ENCODE peak calls at places on chromosomes 16 and 17, in four cellular contexts. One of them, this sample, is unnamed. For H3K4me1 and H3K9me3, the result is how much of the 10 kb centered on the place peaks cover.

GRCh38 chr16:89863741-89864391 is 9.5 kb upstream of the TCF25 start:
- DNase-seq in ovary: no peak
- DNase-seq in heart right ventricle: peak
- DNase-seq in H9: no peak
- DNase-seq in this sample: no peak

GRCh38 chr16:55641430-55642056 is 14.2 kb upstream of the SLC6A2 start:
- DNase-seq in ovary: no peak
- DNase-seq in heart right ventricle: no peak
- DNase-seq in H9: peak
- DNase-seq in this sample: no peak

GRCh38 chr16:72291531-72291981 is 119.6 kb upstream of the PMFBP1 start:
- DNase-seq in ovary: no peak
- DNase-seq in heart right ventricle: no peak
- DNase-seq in H9: no peak
- DNase-seq in this sample: no peak

GRCh38 chr16:50534556-50534955 is 13.6 kb upstream of the NKD1 start:
- DNase-seq in ovary: peak
- DNase-seq in heart right ventricle: no peak
- DNase-seq in H9: no peak
- DNase-seq in this sample: no peak

GRCh38 chr17:76515291-76515949 is 14.2 kb upstream of the RHBDF2 start:
- DNase-seq in ovary: peak
- DNase-seq in heart right ventricle: peak
- DNase-seq in H9: no peak
- DNase-seq in this sample: peak

GRCh38 chr16:29316673-29317237 is 89.8 kb downstream of the NPIPB11 start:
- DNase-seq in ovary: no peak
- DNase-seq in heart right ventricle: no peak
- DNase-seq in H9: no peak
- DNase-seq in this sample: no peak

GRCh38 chr17:75776399-75777242 is 8.0 kb upstream of the UNK start:
- DNase-seq in ovary: no peak
- DNase-seq in heart right ventricle: no peak
- DNase-seq in H9: no peak
- DNase-seq in this sample: no peak

GRCh38 chr16:9316615-9317014 is 225.2 kb downstream of the HAPSTR1 start:
- DNase-seq in ovary: no peak
- DNase-seq in heart right ventricle: no peak
- DNase-seq in H9: no peak
- DNase-seq in this sample: no peak

GRCh38 chr16:70730944-70731343 is 45.1 kb upstream of the MTSS2 start:
- DNase-seq in ovary: no peak
- DNase-seq in heart right ventricle: peak
- DNase-seq in H9: no peak
- DNase-seq in this sample: peak

GRCh38 chr16:69890114-69890890 is 60.8 kb upstream of the CLEC18A start:
- DNase-seq in ovary: peak
- DNase-seq in heart right ventricle: peak
- DNase-seq in H9: peak
- DNase-seq in this sample: peak

GRCh38 chr17:75843577-75844529 is at the start of gene UNC13D:
- DNase-seq in ovary: no peak
- DNase-seq in heart right ventricle: no peak
- DNase-seq in H9: peak
- DNase-seq in this sample: peak

GRCh38 chr16:72856797-72857196 is 191.1 kb downstream of the ZFHX3 start:
- DNase-seq in ovary: no peak
- DNase-seq in heart right ventricle: no peak
- DNase-seq in H9: peak
- DNase-seq in this sample: no peak

GRCh38 chr16:66352304-66352703 is 14.2 kb upstream of the CDH5 start:
- DNase-seq in ovary: no peak
- DNase-seq in heart right ventricle: no peak
- DNase-seq in H9: no peak
- DNase-seq in this sample: no peak

GRCh38 chr16:66894948-66895696 is 14.8 kb downstream of the PDP2 start:
- DNase-seq in ovary: peak
- DNase-seq in heart right ventricle: peak
- DNase-seq in H9: peak
- DNase-seq in this sample: peak

GRCh38 chr16:84306564-84306963 is 11.9 kb downstream of the WFDC1 start:
- DNase-seq in ovary: no peak
- DNase-seq in heart right ventricle: no peak
- DNase-seq in H9: no peak
- DNase-seq in this sample: no peak

GRCh38 chr16:67055712-67056487 is 27.0 kb downstream of the CBFB start:
- DNase-seq in ovary: no peak
- DNase-seq in heart right ventricle: no peak
- DNase-seq in H9: no peak
- DNase-seq in this sample: no peak

DNA sequence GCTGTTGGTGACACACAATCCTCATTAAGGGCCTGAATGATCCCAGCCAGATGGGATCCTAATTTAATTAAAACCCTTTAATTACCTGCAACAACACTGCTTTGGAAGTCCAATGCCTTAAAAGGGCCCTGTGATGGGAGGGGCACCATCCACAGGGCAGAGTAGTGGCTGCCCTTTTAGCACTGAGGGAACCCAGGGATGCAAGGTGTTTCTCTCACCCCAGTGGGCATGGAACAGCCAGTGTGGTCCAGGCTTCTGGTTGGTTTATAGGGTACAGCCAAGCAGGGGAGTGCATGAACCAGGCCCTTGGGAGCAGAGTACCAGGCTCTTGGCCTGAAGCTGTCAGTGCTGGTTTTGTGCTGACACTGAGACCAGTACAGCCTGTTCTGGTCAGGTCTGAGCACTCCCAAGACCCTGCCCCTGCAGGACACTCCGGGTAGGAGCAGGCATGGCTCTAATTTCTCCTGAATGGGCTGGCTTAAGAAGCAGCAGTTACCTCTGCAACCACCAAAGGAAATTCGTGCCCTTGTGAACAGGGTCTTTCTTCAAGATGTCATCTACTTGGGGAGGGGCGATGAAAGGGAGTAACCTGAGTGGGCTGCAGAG is 9.9 kb downstream of the NXPH3 start:
- DNase-seq in ovary: no peak
- DNase-seq in heart right ventricle: no peak
- DNase-seq in H9: peak
- DNase-seq in this sample: no peak
- H3K27ac ChIP-seq in ovary: no peak
- H3K27ac ChIP-seq in heart right ventricle: no peak
- H3K27ac ChIP-seq in H9: no peak
- H3K27ac ChIP-seq in this sample: no peak

DNA sequence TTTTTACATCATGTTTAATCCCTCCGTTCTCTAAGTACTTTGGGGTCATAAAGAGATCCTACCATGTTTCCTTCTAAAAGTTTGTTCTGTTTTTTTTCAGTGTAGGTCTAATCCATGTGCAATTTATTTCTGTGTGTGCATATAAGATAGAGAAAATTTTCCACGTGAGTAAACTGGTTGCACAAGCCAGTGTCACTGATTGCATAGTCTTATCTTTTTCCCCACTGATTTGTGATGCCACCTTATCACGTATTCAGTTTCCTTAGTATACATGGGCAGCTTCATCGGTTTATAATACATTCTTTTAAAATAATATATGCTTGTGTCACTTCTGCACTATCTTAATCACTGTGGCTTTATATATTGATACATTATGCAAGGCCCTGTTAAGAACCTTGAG is 49.2 kb downstream of the MRTFB start:
- DNase-seq in ovary: no peak
- DNase-seq in heart right ventricle: no peak
- DNase-seq in H9: no peak
- DNase-seq in this sample: no peak
- H3K4me1 ChIP-seq in ovary: under half
- H3K4me1 ChIP-seq in heart right ventricle: under half
- H3K4me1 ChIP-seq in H9: under half
- H3K4me1 ChIP-seq in this sample: under half

GRCh38 chr17:61700252-61700651 is 109.2 kb upstream of the NACA2 start:
- DNase-seq in ovary: no peak
- DNase-seq in heart right ventricle: no peak
- DNase-seq in H9: no peak
- DNase-seq in this sample: no peak
- H3K9me3 ChIP-seq in ovary: under half
- H3K9me3 ChIP-seq in heart right ventricle: under half
- H3K9me3 ChIP-seq in H9: under half
- H3K9me3 ChIP-seq in this sample: under half

GRCh38 chr17:2211661-2212327 is 91.8 kb downstream of the SMG6 start:
- DNase-seq in ovary: peak
- DNase-seq in heart right ventricle: no peak
- DNase-seq in H9: no peak
- DNase-seq in this sample: no peak
- H3K27ac ChIP-seq in ovary: peak
- H3K27ac ChIP-seq in heart right ventricle: peak
- H3K27ac ChIP-seq in H9: no peak
- H3K27ac ChIP-seq in this sample: peak

GRCh38 chr17:63698886-63699637 is 863 bp downstream of the LIMD2 start:
- DNase-seq in ovary: peak
- DNase-seq in heart right ventricle: peak
- DNase-seq in H9: peak
- DNase-seq in this sample: peak

GRCh38 chr17:63699638-63700527 is at the start of gene LIMD2:
- DNase-seq in ovary: peak
- DNase-seq in heart right ventricle: peak
- DNase-seq in H9: peak
- DNase-seq in this sample: peak

GRCh38 chr17:63696381-63696961 is 3.5 kb downstream of the LIMD2 start:
- DNase-seq in ovary: no peak
- DNase-seq in heart right ventricle: no peak
- DNase-seq in H9: peak
- DNase-seq in this sample: no peak

GRCh38 chr17:63697341-63698286 is 2.3 kb downstream of the LIMD2 start:
- DNase-seq in ovary: peak
- DNase-seq in heart right ventricle: peak
- DNase-seq in H9: peak
- DNase-seq in this sample: peak

GRCh38 chr17:63698381-63698885 is 1.5 kb downstream of the LIMD2 start:
- DNase-seq in ovary: no peak
- DNase-seq in heart right ventricle: no peak
- DNase-seq in H9: no peak
- DNase-seq in this sample: no peak
- H3K4me1 ChIP-seq in ovary: under half
- H3K4me1 ChIP-seq in heart right ventricle: under half
- H3K4me1 ChIP-seq in H9: under half
- H3K4me1 ChIP-seq in this sample: under half

DNA sequence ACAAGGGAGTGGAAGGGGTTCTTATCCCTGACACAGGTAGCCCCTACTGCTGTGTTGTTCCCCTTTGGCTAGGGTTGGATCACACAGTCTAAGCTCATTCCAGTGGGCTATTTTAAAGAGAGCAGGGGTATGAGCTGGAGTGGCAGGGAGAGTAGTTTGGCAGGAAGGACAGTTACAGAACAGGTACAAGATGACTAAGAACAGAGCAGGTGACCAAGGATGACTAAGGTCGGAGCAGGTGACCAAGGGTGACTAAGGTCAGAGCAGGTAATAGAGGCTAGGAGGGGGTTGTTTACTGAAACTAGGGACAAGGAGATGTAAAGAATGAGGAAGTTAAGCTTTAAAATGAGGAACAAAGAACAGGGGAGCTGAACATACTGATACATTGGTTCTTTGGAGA is 58.8 kb downstream of the UTP18 start:
- DNase-seq in ovary: no peak
- DNase-seq in heart right ventricle: no peak
- DNase-seq in H9: no peak
- DNase-seq in this sample: no peak
- H3K9me3 ChIP-seq in ovary: under half
- H3K9me3 ChIP-seq in heart right ventricle: under half
- H3K9me3 ChIP-seq in H9: under half
- H3K9me3 ChIP-seq in this sample: under half

GRCh38 chr16:88651989-88652762 is 1.3 kb upstream of the CYBA start:
- DNase-seq in ovary: no peak
- DNase-seq in heart right ventricle: peak
- DNase-seq in H9: no peak
- DNase-seq in this sample: no peak
- H3K27ac ChIP-seq in ovary: no peak
- H3K27ac ChIP-seq in heart right ventricle: peak
- H3K27ac ChIP-seq in H9: no peak
- H3K27ac ChIP-seq in this sample: no peak

DNA sequence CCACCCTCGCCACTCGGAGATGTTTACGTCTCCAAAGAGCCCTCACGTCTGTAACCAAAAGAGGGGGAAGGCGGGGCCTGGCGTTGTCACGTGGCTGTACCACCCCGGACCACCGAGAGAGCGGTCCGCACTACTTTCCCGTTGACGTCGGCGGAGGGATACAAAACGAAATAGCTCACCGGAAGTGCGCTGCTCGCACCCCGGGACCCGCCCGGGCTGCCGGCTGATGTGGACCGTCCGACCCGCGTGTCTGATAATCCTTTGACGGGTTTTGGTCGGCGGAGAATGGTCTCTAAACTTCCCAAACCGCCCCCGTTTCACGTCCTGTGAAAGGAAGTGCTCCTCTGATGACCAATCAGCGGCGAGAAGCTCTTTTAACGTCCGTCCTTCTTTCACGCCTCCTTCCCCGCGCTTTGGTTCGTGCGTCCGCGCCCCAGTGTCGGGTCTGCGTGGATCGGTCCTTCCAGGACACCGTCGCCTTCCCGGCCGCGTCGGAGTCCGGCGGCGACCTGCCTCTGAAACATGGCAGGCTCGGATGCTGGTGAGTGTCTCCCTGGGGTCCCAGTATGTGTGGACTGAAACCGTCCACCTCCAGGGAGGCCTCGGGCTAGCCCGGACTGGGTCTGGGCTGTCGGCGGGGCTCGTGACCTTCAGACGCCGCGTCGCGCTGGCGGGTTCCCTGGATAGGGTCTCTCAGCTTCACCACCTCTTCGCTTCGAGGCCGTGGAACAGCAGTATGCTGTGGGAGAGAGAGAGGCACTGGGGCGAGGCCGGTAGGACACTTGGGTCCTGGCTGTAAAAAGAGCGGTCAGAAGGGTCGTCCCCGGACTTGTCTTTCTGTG is at the start of gene CEP95:
- DNase-seq in ovary: peak
- DNase-seq in heart right ventricle: peak
- DNase-seq in H9: no peak
- DNase-seq in this sample: peak
- H3K4me1 ChIP-seq in ovary: under half
- H3K4me1 ChIP-seq in heart right ventricle: half or more
- H3K4me1 ChIP-seq in H9: under half
- H3K4me1 ChIP-seq in this sample: under half